ENCODE peak calls at places on chromosomes 12 and 14, in four cellular contexts. S, V, H and C are unnamed samples.

GRCh38 chr12:58575281-58575680 is 345.0 kb downstream of the LRIG3 start:
- DNase-seq in S (peak), V (no peak), H (no peak), C (no peak)

GRCh38 chr14:96139879-96140278 is 64.8 kb upstream of the BDKRB2 start:
- DNase-seq in S (peak), V (no peak), H (no peak), C (no peak)

GRCh38 chr14:38824691-38825090 is 278.3 kb downstream of the SEC23A start:
- DNase-seq in S (no peak), V (no peak), H (no peak), C (no peak)

GRCh38 chr12:109760930-109761630 is 47.5 kb downstream of the FAM222A start:
- DNase-seq in S (no peak), V (no peak), H (no peak), C (no peak)

GRCh38 chr14:93878871-93879270 is 48.3 kb upstream of the FAM181A start:
- DNase-seq in S (no peak), V (no peak), H (no peak), C (no peak)

GRCh38 chr12:66409195-66409871 is 107.0 kb downstream of the HELB start:
- DNase-seq in S (peak), V (no peak), H (no peak), C (peak)

GRCh38 chr12:12425616-12426015 is 68.7 kb downstream of the BORCS5 start:
- DNase-seq in S (peak), V (no peak), H (no peak), C (no peak)

GRCh38 chr12:34108967-34109366 is 86.7 kb downstream of the ALG10 start:
- DNase-seq in S (no peak), V (no peak), H (no peak), C (no peak)

GRCh38 chr12:125330645-125331341 is 265.6 kb downstream of the AACS start:
- DNase-seq in S (peak), V (peak), H (peak), C (no peak)

GRCh38 chr12:25401547-25402345 is 151.0 kb upstream of the KRAS start:
- DNase-seq in S (peak), V (no peak), H (no peak), C (no peak)

GRCh38 chr12:132591107-132591935 is 19.1 kb downstream of the LRCOL1 start:
- DNase-seq in S (no peak), V (no peak), H (no peak), C (no peak)

GRCh38 chr14:68535404-68536024 is 257.4 kb downstream of the ZFP36L1 start:
- DNase-seq in S (peak), V (no peak), H (no peak), C (no peak)

GRCh38 chr12:591167-591570 is 72.1 kb downstream of the NINJ2 start:
- DNase-seq in S (no peak), V (no peak), H (no peak), C (no peak)

GRCh38 chr14:90626550-90626949 is 189.7 kb downstream of the TTC7B start:
- DNase-seq in S (no peak), V (no peak), H (no peak), C (no peak)

GRCh38 chr14:104895786-104896642 is 28.7 kb upstream of the PLD4 start:
- DNase-seq in S (no peak), V (no peak), H (no peak), C (no peak)

GRCh38 chr12:106123551-106123991 is 15.2 kb downstream of the NUAK1 start:
- DNase-seq in S (peak), V (no peak), H (no peak), C (no peak)

GRCh38 chr12:209851-210250 is 4.1 kb downstream of the SLC6A12 start:
- DNase-seq in S (no peak), V (no peak), H (no peak), C (no peak)

GRCh38 chr14:35403397-35404245 is 928 bp downstream of the NFKBIA start:
- DNase-seq in S (peak), V (peak), H (peak), C (peak)

GRCh38 chr12:26832817-26833691 is at the start of gene ITPR2:
- DNase-seq in S (peak), V (peak), H (peak), C (peak)

GRCh38 chr12:5904969-5905368 is 40.1 kb downstream of the ANO2 start:
- DNase-seq in S (no peak), V (no peak), H (no peak), C (no peak)

GRCh38 chr14:85453401-85453800 is 76.5 kb upstream of the FLRT2 start:
- DNase-seq in S (no peak), V (no peak), H (no peak), C (no peak)

GRCh38 chr12:80580254-80580653 is 127.2 kb upstream of the MYF6 start:
- DNase-seq in S (peak), V (no peak), H (no peak), C (no peak)

GRCh38 chr14:89227490-89227834 is 189.6 kb downstream of the FOXN3 start:
- DNase-seq in S (peak), V (no peak), H (no peak), C (no peak)

GRCh38 chr14:101960225-101960624 is 4.1 kb upstream of the DYNC1H1 start:
- DNase-seq in S (no peak), V (no peak), H (no peak), C (peak)